ENCODE peak calls at places on chromosomes 2 and 18, in nine cellular contexts. V is body of pancreas; P is mammary epithelial cell; Z is WTC11; D is CD8-positive, alpha-beta T cell; T is cardiac fibroblast; J is heart right ventricle; F is neural progenitor cell; S is endothelial cell. N is an unnamed sample.

GRCh38 chr2:189363559-189363958 is 77.7 kb upstream of the WDR75 start:
- DNase-seq in V (no peak), P (peak), Z (no peak), D (no peak), T (peak), J (no peak), F (no peak), S (no peak), N (no peak)

GRCh38 chr2:3643371-3644245 is 14.4 kb upstream of the ALLC start:
- DNase-seq in V (no peak), P (no peak), Z (no peak), D (no peak), T (no peak), J (no peak), F (no peak), S (no peak), N (no peak)

GRCh38 chr2:11758639-11759038 is 12.2 kb downstream of the LPIN1 start:
- DNase-seq in V (no peak), P (no peak), Z (no peak), D (no peak), T (no peak), J (no peak), F (no peak), S (no peak), N (no peak)

GRCh38 chr2:230723363-230723762 is 10.7 kb downstream of the CAB39 start:
- DNase-seq in V (no peak), P (no peak), Z (no peak), D (peak), T (peak), J (no peak), F (no peak), S (no peak), N (no peak)

GRCh38 chr2:237631029-237631785 is 3.8 kb downstream of the LRRFIP1 start:
- DNase-seq in V (no peak), P (no peak), Z (no peak), D (no peak), T (no peak), J (no peak), F (no peak), S (no peak), N (no peak)

GRCh38 chr2:196284033-196284844 is 112.9 kb upstream of the STK17B start:
- DNase-seq in V (no peak), P (no peak), Z (no peak), D (no peak), T (peak), J (no peak), F (no peak), S (no peak), N (no peak)

GRCh38 chr2:42752299-42752698 is 11.6 kb downstream of the OXER1 start:
- DNase-seq in V (no peak), P (no peak), Z (no peak), D (no peak), T (no peak), J (no peak), F (no peak), S (no peak), N (no peak)

GRCh38 chr2:216139884-216140283 is 30.7 kb downstream of the XRCC5 start:
- DNase-seq in V (peak), P (peak), Z (peak), D (no peak), T (peak), J (no peak), F (peak), S (peak), N (no peak)

GRCh38 chr2:177393381-177393780 is 808 bp downstream of the AGPS start:
- DNase-seq in V (no peak), P (peak), Z (no peak), D (no peak), T (peak), J (no peak), F (peak), S (no peak), N (no peak)

GRCh38 chr2:207805566-207806226 is 36.0 kb upstream of the FZD5 start:
- DNase-seq in V (no peak), P (peak), Z (no peak), D (no peak), T (peak), J (no peak), F (no peak), S (no peak), N (no peak)

GRCh38 chr2:37376421-37377186 is 32.2 kb downstream of the QPCT start:
- DNase-seq in V (no peak), P (peak), Z (no peak), D (no peak), T (peak), J (peak), F (no peak), S (no peak), N (no peak)

GRCh38 chr2:113692698-113693428 is 63.6 kb downstream of the SLC35F5 start:
- DNase-seq in V (no peak), P (no peak), Z (no peak), D (no peak), T (no peak), J (no peak), F (no peak), S (no peak), N (no peak)

GRCh38 chr2:232336241-232336736 is 42.3 kb upstream of the ALPP start:
- DNase-seq in V (no peak), P (no peak), Z (no peak), D (no peak), T (no peak), J (no peak), F (no peak), S (no peak), N (no peak)

GRCh38 chr2:38182518-38183013 is 106.6 kb upstream of the CYP1B1 start:
- DNase-seq in V (no peak), P (no peak), Z (no peak), D (no peak), T (no peak), J (no peak), F (no peak), S (no peak), N (no peak)

GRCh38 chr2:76870581-76870980 is 651.6 kb downstream of the LRRTM4 start:
- DNase-seq in V (no peak), P (no peak), Z (no peak), D (no peak), T (peak), J (no peak), F (no peak), S (no peak), N (no peak)

DNA sequence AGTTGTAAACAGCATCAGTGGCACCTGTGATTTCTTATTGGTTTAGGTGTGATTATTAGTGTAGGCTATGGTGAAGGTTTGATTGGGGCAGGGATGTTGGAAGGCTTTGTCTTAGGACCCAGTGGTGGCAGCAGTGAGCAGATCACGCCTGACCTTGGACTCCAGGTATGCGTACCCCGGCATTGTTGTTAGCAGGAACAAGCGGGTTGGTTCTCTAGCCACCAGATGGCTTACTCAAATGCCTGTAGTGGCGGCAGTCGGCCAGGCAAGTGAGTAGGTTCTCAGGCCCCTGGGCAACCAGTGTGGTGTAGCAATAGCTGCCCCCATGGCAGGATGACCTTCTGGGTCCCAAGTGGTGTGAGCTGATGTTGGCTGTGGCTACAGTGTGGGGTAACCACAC is 558.3 kb downstream of the KCNJ3 start:
- DNase-seq in V (no peak), P (no peak), Z (peak), D (no peak), T (no peak), J (no peak), F (peak), S (no peak), N (no peak)
- TF ChIP-seq CTCF in V (no peak), P (no peak), Z (no peak), D (no peak), T (no peak), J (no peak), F (no peak), S (no peak), N (no peak)

GRCh38 chr2:217948341-217948791 is 54.4 kb downstream of the TNS1 start:
- DNase-seq in V (no peak), P (no peak), Z (no peak), D (no peak), T (no peak), J (no peak), F (no peak), S (no peak), N (no peak)
- TF ChIP-seq CTCF in V (no peak), P (no peak), Z (no peak), D (no peak), T (no peak), J (no peak), F (no peak), S (no peak), N (no peak)

GRCh38 chr2:134361648-134362047 is 107.8 kb downstream of the MGAT5 start:
- DNase-seq in V (no peak), P (no peak), Z (no peak), D (no peak), T (no peak), J (no peak), F (no peak), S (no peak), N (no peak)
- TF ChIP-seq CTCF in V (no peak), P (no peak), Z (no peak), D (no peak), T (peak), J (no peak), F (no peak), S (no peak), N (no peak)

GRCh38 chr2:143623270-143623669 is 494.1 kb downstream of the ARHGAP15 start:
- DNase-seq in V (no peak), P (no peak), Z (no peak), D (no peak), T (no peak), J (no peak), F (no peak), S (no peak), N (no peak)
- TF ChIP-seq CTCF in V (no peak), P (no peak), Z (no peak), D (no peak), T (no peak), J (no peak), F (no peak), S (no peak), N (peak)

GRCh38 chr2:79529636-79530035 is 16.8 kb downstream of the CTNNA2 start:
- DNase-seq in V (no peak), P (no peak), Z (no peak), D (no peak), T (no peak), J (no peak), F (peak), S (no peak), N (no peak)

GRCh38 chr2:79530443-79530842 is 17.6 kb downstream of the CTNNA2 start:
- DNase-seq in V (no peak), P (no peak), Z (no peak), D (no peak), T (no peak), J (no peak), F (peak), S (peak), N (no peak)
- TF ChIP-seq CTCF in V (no peak), P (no peak), Z (no peak), D (no peak), T (no peak), J (no peak), F (peak), S (peak), N (peak)

DNA sequence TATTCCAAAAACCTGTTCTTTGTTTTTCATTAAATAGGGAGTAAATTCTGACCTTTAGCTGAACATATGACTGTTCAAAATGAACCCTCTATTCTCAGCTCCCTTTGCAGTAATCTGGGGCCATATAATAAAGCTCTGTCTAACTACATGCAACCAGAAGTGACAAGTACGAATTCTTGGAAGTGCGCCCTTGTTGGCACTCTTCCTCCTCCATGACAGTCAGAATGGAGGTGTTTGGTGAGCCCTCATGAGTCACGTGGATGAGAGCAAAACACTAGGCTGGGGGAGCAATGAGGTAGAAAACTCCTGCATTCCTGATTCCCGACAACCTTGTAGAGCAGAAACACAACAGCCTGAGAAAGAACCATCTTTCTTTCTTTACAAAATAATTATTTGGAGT is 552.9 kb downstream of the FBXO15 start:
- DNase-seq in V (peak), P (no peak), Z (no peak), D (no peak), T (no peak), J (peak), F (no peak), S (no peak), N (no peak)
- TF ChIP-seq CTCF in V (no peak), P (no peak), Z (no peak), D (no peak), T (no peak), J (no peak), F (no peak), S (no peak), N (no peak)

GRCh38 chr2:165450141-165450540 is 19.4 kb upstream of the CSRNP3 start:
- DNase-seq in V (no peak), P (no peak), Z (no peak), D (no peak), T (no peak), J (no peak), F (no peak), S (no peak), N (no peak)
- TF ChIP-seq CTCF in V (no peak), P (no peak), Z (no peak), D (no peak), T (no peak), J (peak), F (no peak), S (no peak), N (no peak)

GRCh38 chr18:45019469-45019868 is 338.8 kb downstream of the SETBP1 start:
- DNase-seq in V (no peak), P (peak), Z (no peak), D (no peak), T (no peak), J (no peak), F (no peak), S (no peak), N (no peak)

GRCh38 chr18:45012286-45012685 is 331.6 kb downstream of the SETBP1 start:
- DNase-seq in V (no peak), P (peak), Z (no peak), D (no peak), T (peak), J (no peak), F (no peak), S (no peak), N (no peak)

GRCh38 chr18:45008694-45009372 is 328.1 kb downstream of the SETBP1 start:
- DNase-seq in V (no peak), P (no peak), Z (no peak), D (no peak), T (no peak), J (no peak), F (no peak), S (no peak), N (no peak)

GRCh38 chr18:45009766-45010165 is 329.1 kb downstream of the SETBP1 start:
- DNase-seq in V (peak), P (no peak), Z (no peak), D (no peak), T (no peak), J (no peak), F (no peak), S (no peak), N (no peak)

DNA sequence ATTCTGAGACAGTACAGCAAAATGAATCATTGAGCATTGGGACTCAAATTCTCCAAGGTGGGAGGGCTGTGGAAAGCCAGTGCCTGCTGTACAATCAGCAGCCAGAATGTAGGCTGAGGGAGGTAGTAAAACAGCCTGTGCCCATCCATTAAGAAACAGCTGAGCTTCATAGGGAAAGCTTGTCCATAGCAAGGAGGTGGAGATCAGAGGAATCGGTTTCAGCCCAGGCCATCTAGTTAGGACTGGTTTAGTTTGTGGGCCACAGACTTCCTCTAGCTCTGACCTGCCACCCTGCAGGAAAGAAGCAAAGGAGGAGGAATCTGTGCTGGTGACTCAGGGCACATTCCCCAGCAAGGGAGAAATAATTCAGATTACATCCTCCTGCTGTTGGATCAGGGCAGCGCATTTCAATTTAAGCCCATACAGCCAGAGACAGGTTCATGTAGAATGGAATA is 333.4 kb downstream of the SETBP1 start:
- DNase-seq in V (no peak), P (peak), Z (peak), D (no peak), T (peak), J (no peak), F (peak), S (no peak), N (no peak)
- TF ChIP-seq CTCF in V (no peak), P (peak), Z (no peak), D (no peak), T (peak), J (no peak), F (peak), S (peak), N (peak)

N was measured in neural crest cell.